ENCODE peak calls at places on chromosome 16, in six cellular contexts. One of them, this sample, is unnamed.

GRCh38 chr16:49179714-49180330 is 101.8 kb downstream of the CBLN1 start:
- DNase-seq in IMR-90: no peak
- DNase-seq in H9: no peak
- DNase-seq in neuronal stem cell: no peak
- DNase-seq in H1: no peak
- DNase-seq in mesendoderm: no peak
- DNase-seq in this sample: no peak

GRCh38 chr16:75433732-75434413 is 570 bp upstream of the CFDP1 start:
- DNase-seq in neuronal stem cell: no peak
- DNase-seq in mesendoderm: peak
- DNase-seq in H9: peak
- DNase-seq in IMR-90: peak
- DNase-seq in H1: peak
- DNase-seq in this sample: peak

GRCh38 chr16:9647981-9648701 is 534.1 kb downstream of the GRIN2A start:
- DNase-seq in H1: no peak
- DNase-seq in neuronal stem cell: peak
- DNase-seq in mesendoderm: peak
- DNase-seq in IMR-90: no peak
- DNase-seq in H9: no peak
- DNase-seq in this sample: no peak

GRCh38 chr16:28486266-28486665 is 5.6 kb downstream of the CLN3 start:
- DNase-seq in neuronal stem cell: no peak
- DNase-seq in H9: no peak
- DNase-seq in IMR-90: no peak
- DNase-seq in H1: no peak
- DNase-seq in mesendoderm: no peak
- DNase-seq in this sample: no peak

GRCh38 chr16:2835638-2836493 is 5.8 kb downstream of the ZG16B start:
- DNase-seq in neuronal stem cell: no peak
- DNase-seq in mesendoderm: peak
- DNase-seq in H1: peak
- DNase-seq in H9: peak
- DNase-seq in IMR-90: peak
- DNase-seq in this sample: peak

GRCh38 chr16:31016018-31016417 is 5.6 kb upstream of the STX1B start:
- DNase-seq in H1: no peak
- DNase-seq in H9: no peak
- DNase-seq in IMR-90: no peak
- DNase-seq in mesendoderm: no peak
- DNase-seq in neuronal stem cell: no peak
- DNase-seq in this sample: no peak

GRCh38 chr16:13939821-13940220 is 19.9 kb downstream of the ERCC4 start:
- DNase-seq in neuronal stem cell: no peak
- DNase-seq in mesendoderm: no peak
- DNase-seq in H1: no peak
- DNase-seq in H9: no peak
- DNase-seq in IMR-90: peak
- DNase-seq in this sample: no peak

GRCh38 chr16:72317378-72317777 is 145.4 kb upstream of the PMFBP1 start:
- DNase-seq in mesendoderm: no peak
- DNase-seq in H9: no peak
- DNase-seq in H1: no peak
- DNase-seq in IMR-90: peak
- DNase-seq in neuronal stem cell: no peak
- DNase-seq in this sample: no peak

GRCh38 chr16:48383877-48384304 is 1.3 kb downstream of the SIAH1 start:
- DNase-seq in H1: no peak
- DNase-seq in IMR-90: no peak
- DNase-seq in mesendoderm: peak
- DNase-seq in neuronal stem cell: no peak
- DNase-seq in H9: no peak
- DNase-seq in this sample: peak

GRCh38 chr16:89581861-89582563 is 6.5 kb downstream of the CPNE7 start:
- DNase-seq in neuronal stem cell: no peak
- DNase-seq in H9: no peak
- DNase-seq in mesendoderm: no peak
- DNase-seq in H1: no peak
- DNase-seq in IMR-90: peak
- DNase-seq in this sample: peak

GRCh38 chr16:65002265-65002664 is 119.6 kb downstream of the CDH11 start:
- DNase-seq in H1: no peak
- DNase-seq in IMR-90: peak
- DNase-seq in neuronal stem cell: no peak
- DNase-seq in mesendoderm: no peak
- DNase-seq in H9: no peak
- DNase-seq in this sample: peak

GRCh38 chr16:55462241-55462640 is 16.8 kb upstream of the MMP2 start:
- DNase-seq in mesendoderm: no peak
- DNase-seq in IMR-90: no peak
- DNase-seq in neuronal stem cell: no peak
- DNase-seq in H1: no peak
- DNase-seq in H9: no peak
- DNase-seq in this sample: no peak

GRCh38 chr16:50675686-50676610 is 5.2 kb downstream of the SNX20 start:
- DNase-seq in IMR-90: no peak
- DNase-seq in mesendoderm: no peak
- DNase-seq in H1: no peak
- DNase-seq in neuronal stem cell: no peak
- DNase-seq in H9: no peak
- DNase-seq in this sample: no peak

GRCh38 chr16:23500866-23501234 is 9.4 kb downstream of the GGA2 start:
- DNase-seq in H1: no peak
- DNase-seq in mesendoderm: no peak
- DNase-seq in IMR-90: no peak
- DNase-seq in neuronal stem cell: no peak
- DNase-seq in H9: no peak
- DNase-seq in this sample: no peak

GRCh38 chr16:77767211-77767610 is 21.2 kb upstream of the VAT1L start:
- DNase-seq in neuronal stem cell: no peak
- DNase-seq in mesendoderm: no peak
- DNase-seq in H1: no peak
- DNase-seq in H9: no peak
- DNase-seq in IMR-90: no peak
- DNase-seq in this sample: no peak

GRCh38 chr16:72198641-72199250 is 26.8 kb upstream of the PMFBP1 start:
- DNase-seq in H9: peak
- DNase-seq in IMR-90: no peak
- DNase-seq in neuronal stem cell: no peak
- DNase-seq in H1: no peak
- DNase-seq in mesendoderm: no peak
- DNase-seq in this sample: no peak

GRCh38 chr16:14321542-14321941 is 250.4 kb downstream of the MRTFB start:
- DNase-seq in mesendoderm: peak
- DNase-seq in neuronal stem cell: no peak
- DNase-seq in H9: no peak
- DNase-seq in IMR-90: no peak
- DNase-seq in H1: no peak
- DNase-seq in this sample: no peak

GRCh38 chr16:27127293-27127692 is 60.6 kb downstream of the C16orf82 start:
- DNase-seq in IMR-90: peak
- DNase-seq in neuronal stem cell: no peak
- DNase-seq in mesendoderm: no peak
- DNase-seq in H1: no peak
- DNase-seq in H9: no peak
- DNase-seq in this sample: peak

GRCh38 chr16:29877266-29877961 is 14.4 kb upstream of the CDIPT start:
- DNase-seq in IMR-90: peak
- DNase-seq in H9: peak
- DNase-seq in mesendoderm: peak
- DNase-seq in neuronal stem cell: peak
- DNase-seq in H1: peak
- DNase-seq in this sample: peak

GRCh38 chr16:2912330-2913199 is 834 bp downstream of the FLYWCH1 start:
- DNase-seq in H1: no peak
- DNase-seq in IMR-90: peak
- DNase-seq in H9: no peak
- DNase-seq in neuronal stem cell: no peak
- DNase-seq in mesendoderm: peak
- DNase-seq in this sample: peak

GRCh38 chr16:30368792-30369090 is 1.6 kb downstream of the TBC1D10B start:
- DNase-seq in mesendoderm: no peak
- DNase-seq in neuronal stem cell: no peak
- DNase-seq in IMR-90: no peak
- DNase-seq in H9: no peak
- DNase-seq in H1: no peak
- DNase-seq in this sample: no peak

GRCh38 chr16:79757968-79758367 is 157.4 kb upstream of the MAF start:
- DNase-seq in mesendoderm: no peak
- DNase-seq in IMR-90: no peak
- DNase-seq in H9: no peak
- DNase-seq in neuronal stem cell: no peak
- DNase-seq in H1: no peak
- DNase-seq in this sample: no peak

GRCh38 chr16:12752159-12752558 is 51.5 kb downstream of the CPPED1 start:
- DNase-seq in H1: no peak
- DNase-seq in IMR-90: no peak
- DNase-seq in neuronal stem cell: no peak
- DNase-seq in mesendoderm: peak
- DNase-seq in H9: no peak
- DNase-seq in this sample: no peak

GRCh38 chr16:57282510-57283213 is 1.8 kb downstream of the PLLP start:
- DNase-seq in IMR-90: no peak
- DNase-seq in mesendoderm: no peak
- DNase-seq in neuronal stem cell: no peak
- DNase-seq in H9: no peak
- DNase-seq in H1: no peak
- DNase-seq in this sample: no peak

GRCh38 chr16:57277586-57277985 is 6.9 kb downstream of the PLLP start:
- DNase-seq in mesendoderm: no peak
- DNase-seq in H9: no peak
- DNase-seq in H1: no peak
- DNase-seq in neuronal stem cell: no peak
- DNase-seq in IMR-90: peak
- DNase-seq in this sample: peak

GRCh38 chr16:57281791-57282190 is 2.7 kb downstream of the PLLP start:
- DNase-seq in H9: no peak
- DNase-seq in H1: no peak
- DNase-seq in mesendoderm: no peak
- DNase-seq in neuronal stem cell: no peak
- DNase-seq in IMR-90: no peak
- DNase-seq in this sample: no peak

GRCh38 chr16:57278494-57278893 is 6.0 kb downstream of the PLLP start:
- DNase-seq in mesendoderm: no peak
- DNase-seq in neuronal stem cell: no peak
- DNase-seq in H1: no peak
- DNase-seq in H9: no peak
- DNase-seq in IMR-90: no peak
- DNase-seq in this sample: no peak

DNA sequence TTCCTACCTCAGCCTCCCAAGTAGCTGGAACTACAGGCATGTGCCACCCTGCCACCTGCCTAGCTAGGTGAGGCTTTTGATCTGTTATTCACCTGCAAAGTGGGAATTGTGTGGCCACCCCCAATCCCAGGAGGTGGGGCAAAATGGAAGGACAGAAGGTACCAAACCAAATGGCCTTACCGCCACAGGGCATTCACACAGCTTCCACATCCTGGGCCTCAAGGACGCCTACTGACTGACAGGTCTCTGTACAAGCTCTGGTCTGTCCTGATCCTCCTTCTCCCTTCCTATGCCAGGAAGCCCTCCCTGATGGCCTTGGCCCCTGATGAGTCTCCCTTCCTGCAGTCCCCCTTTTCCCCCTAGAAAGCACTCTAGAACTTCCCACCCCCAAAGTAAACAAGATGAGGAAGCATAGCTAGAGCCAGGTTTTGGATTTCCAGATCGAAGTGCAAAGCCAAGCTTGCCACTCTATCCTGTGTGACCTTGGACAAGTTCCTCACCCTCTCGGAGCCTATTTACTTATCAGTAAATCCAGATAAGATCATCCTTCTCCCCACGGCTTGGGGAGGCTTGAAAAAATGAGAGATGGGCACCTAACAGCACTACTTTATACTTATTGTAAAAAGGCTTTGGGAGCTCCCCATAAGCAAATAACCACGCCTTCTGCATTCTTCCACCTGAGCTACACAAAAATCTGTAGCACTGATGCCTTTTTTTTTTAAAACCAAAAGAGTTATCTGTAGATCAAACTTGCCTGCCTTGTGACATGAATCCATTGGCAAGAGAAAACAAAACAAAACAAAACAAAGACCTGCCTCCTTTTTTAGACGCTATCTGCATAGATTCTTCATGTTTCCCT is 4.5 kb downstream of the PLLP start:
- DNase-seq in mesendoderm: no peak
- DNase-seq in H9: no peak
- DNase-seq in IMR-90: no peak
- DNase-seq in neuronal stem cell: no peak
- DNase-seq in H1: no peak
- DNase-seq in this sample: no peak
- H3K23ac ChIP-seq in mesendoderm: no peak
- H3K23ac ChIP-seq in H9: no peak
- H3K23ac ChIP-seq in IMR-90: no peak
- H3K23ac ChIP-seq in neuronal stem cell: no peak
- H3K23ac ChIP-seq in H1: no peak
- H3K23ac ChIP-seq in this sample: no peak

GRCh38 chr16:69130461-69130860 is 1.9 kb downstream of the CHTF8 start:
- DNase-seq in H1: no peak
- DNase-seq in neuronal stem cell: no peak
- DNase-seq in H9: no peak
- DNase-seq in IMR-90: no peak
- DNase-seq in mesendoderm: no peak
- DNase-seq in this sample: no peak
- H3K23ac ChIP-seq in H1: no peak
- H3K23ac ChIP-seq in neuronal stem cell: no peak
- H3K23ac ChIP-seq in H9: no peak
- H3K23ac ChIP-seq in IMR-90: no peak
- H3K23ac ChIP-seq in mesendoderm: no peak
- H3K23ac ChIP-seq in this sample: no peak

GRCh38 chr16:86180780-86181179 is 281.8 kb downstream of the IRF8 start:
- DNase-seq in H9: no peak
- DNase-seq in mesendoderm: no peak
- DNase-seq in IMR-90: no peak
- DNase-seq in neuronal stem cell: no peak
- DNase-seq in H1: no peak
- DNase-seq in this sample: no peak
- H3K23ac ChIP-seq in H9: no peak
- H3K23ac ChIP-seq in mesendoderm: no peak
- H3K23ac ChIP-seq in IMR-90: no peak
- H3K23ac ChIP-seq in neuronal stem cell: no peak
- H3K23ac ChIP-seq in H1: no peak
- H3K23ac ChIP-seq in this sample: no peak

DNA sequence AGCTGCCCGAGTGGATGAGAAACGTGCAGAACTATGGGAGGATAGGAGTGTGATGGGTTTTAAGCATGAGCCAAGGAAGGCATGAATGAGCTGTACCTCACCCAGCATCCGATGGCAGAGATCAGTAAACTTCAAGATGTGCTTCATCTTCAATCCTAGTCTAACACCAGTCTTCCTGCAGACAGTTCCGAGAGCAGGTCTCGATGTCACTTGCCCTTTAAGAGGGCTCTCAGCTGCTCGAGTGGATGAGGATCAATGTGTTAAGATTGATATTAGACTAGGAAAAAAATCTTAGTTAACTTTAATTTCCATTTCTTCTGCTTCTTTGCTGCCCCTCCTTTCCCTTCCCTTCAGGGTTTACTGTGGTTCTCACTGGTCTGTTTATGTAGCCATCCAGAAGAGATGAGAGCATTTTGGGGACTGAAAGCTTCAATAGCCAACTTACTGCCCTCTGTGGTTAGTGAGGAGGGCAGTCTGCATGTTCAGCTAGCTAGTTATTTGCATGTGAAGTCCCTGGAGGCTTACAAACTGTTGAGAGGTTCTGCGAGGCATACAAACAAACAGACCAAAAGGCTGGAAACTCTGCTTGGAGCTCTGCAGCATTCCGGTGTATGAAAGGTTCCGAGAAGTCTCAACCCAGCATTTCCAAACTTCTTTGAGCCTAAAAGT is 15.3 kb downstream of the KLHL36 start:
- DNase-seq in neuronal stem cell: no peak
- DNase-seq in mesendoderm: no peak
- DNase-seq in H1: no peak
- DNase-seq in H9: no peak
- DNase-seq in IMR-90: no peak
- DNase-seq in this sample: peak
- H3K23ac ChIP-seq in neuronal stem cell: no peak
- H3K23ac ChIP-seq in mesendoderm: no peak
- H3K23ac ChIP-seq in H1: no peak
- H3K23ac ChIP-seq in H9: no peak
- H3K23ac ChIP-seq in IMR-90: no peak
- H3K23ac ChIP-seq in this sample: no peak